ENCODE peak calls at places on chromosomes 7 and 10, in six cellular contexts. Y is IMR-90, N is cardiac muscle cell, X is fibroblast of lung, P is psoas muscle, O is uterus. E is an unnamed sample.

GRCh38 chr7:20352573-20353304 is 22.0 kb downstream of the ITGB8 start:
- DNase-seq in N (no peak), P (no peak), X (peak; percentile 76), O (no peak), Y (peak; percentile 31), E (no peak)

GRCh38 chr10:56593120-56593519 is 232.1 kb upstream of the ZWINT start:
- DNase-seq in O (no peak), N (no peak), X (no peak), P (no peak), Y (no peak), E (no peak)

GRCh38 chr7:4766666-4767530 is 8.5 kb upstream of the AP5Z1 start:
- DNase-seq in Y (no peak), N (no peak), X (no peak), P (no peak), O (peak; percentile 79), E (no peak)

GRCh38 chr7:3434611-3435010 is 133.6 kb downstream of the SDK1 start:
- DNase-seq in N (no peak), Y (no peak), P (no peak), O (no peak), X (no peak), E (no peak)

GRCh38 chr7:29642494-29643155 is 79.0 kb downstream of the PRR15 start:
- DNase-seq in X (peak; percentile 60), Y (no peak), N (no peak), P (no peak), O (peak; percentile 27), E (no peak)

GRCh38 chr7:77933394-77933793 is 134.8 kb downstream of the PHTF2 start:
- DNase-seq in Y (peak; percentile 60), X (peak; percentile 69), O (no peak), P (no peak), N (no peak), E (no peak)

GRCh38 chr7:47757946-47758371 is 176.0 kb upstream of the TNS3 start:
- DNase-seq in X (peak; percentile 92), O (peak; percentile 74), P (peak; percentile 81), N (no peak), Y (peak; percentile 73), E (no peak)

GRCh38 chr7:43639858-43640491 is 57.1 kb downstream of the STK17A start:
- DNase-seq in Y (peak; percentile 75), X (peak; percentile 93), P (no peak), N (peak; percentile 17), O (no peak), E (no peak)

GRCh38 chr10:85604884-85605283 is 761.7 kb downstream of the GRID1 start:
- DNase-seq in X (no peak), O (no peak), Y (no peak), N (no peak), P (no peak), E (no peak)

GRCh38 chr10:87546971-87547413 is 42.3 kb downstream of the MINPP1 start:
- DNase-seq in O (peak; percentile 40), Y (no peak), X (peak; percentile 20), P (no peak), N (no peak), E (no peak)

GRCh38 chr7:52634996-52635395 is 400.4 kb upstream of the POM121L12 start:
- DNase-seq in N (peak; percentile 28), Y (no peak), X (peak; percentile 63), P (no peak), O (no peak), E (no peak)

GRCh38 chr10:21524526-21525366 is 736 bp downstream of the SKIDA1 start:
- DNase-seq in X (peak; percentile 68), Y (peak; percentile 67), O (no peak), N (peak; percentile 45), P (no peak), E (no peak)

GRCh38 chr7:104231054-104232046 is 23.5 kb upstream of the ORC5 start:
- DNase-seq in P (no peak), O (peak; percentile 20), X (peak; percentile 39), N (peak; percentile 82), Y (peak; percentile 58), E (peak; percentile 7)

GRCh38 chr7:128530855-128531104 is 54.2 kb downstream of the METTL2B start:
- DNase-seq in N (no peak), P (no peak), Y (no peak), X (no peak), O (no peak), E (no peak)

GRCh38 chr10:27986831-27987230 is 12.0 kb downstream of the ODAD2 start:
- DNase-seq in P (no peak), Y (no peak), O (no peak), X (no peak), N (peak; percentile 6), E (no peak)

GRCh38 chr7:3095046-3095445 is 51.4 kb upstream of the CARD11 start:
- DNase-seq in N (no peak), P (no peak), O (no peak), Y (no peak), X (no peak), E (no peak)

GRCh38 chr7:103094102-103094501 is 19.2 kb downstream of the ARMC10 start:
- DNase-seq in Y (no peak), P (no peak), X (no peak), N (no peak), O (no peak), E (no peak)

GRCh38 chr7:155959894-155960293 is 147.6 kb upstream of the SHH start:
- DNase-seq in P (no peak), Y (no peak), O (no peak), X (peak; percentile 19), N (no peak), E (no peak)

GRCh38 chr7:16989883-16990413 is 108.2 kb upstream of the AGR3 start:
- DNase-seq in P (peak; percentile 57), X (peak; percentile 77), Y (peak; percentile 80), O (no peak), N (no peak), E (no peak)

GRCh38 chr10:66234872-66235271 is 691.0 kb upstream of the LRRTM3 start:
- DNase-seq in O (no peak), X (no peak), P (no peak), N (peak; percentile 4), Y (no peak), E (no peak)

GRCh38 chr7:47379629-47380324 is 202.1 kb downstream of the TNS3 start:
- DNase-seq in Y (peak; percentile 75), X (peak; percentile 87), N (peak; percentile 71), P (peak; percentile 69), O (peak; percentile 55), E (no peak)

GRCh38 chr7:3760696-3761095 is 459.6 kb downstream of the SDK1 start:
- DNase-seq in P (no peak), X (peak; percentile 4), Y (peak; percentile 16), N (no peak), O (no peak), E (no peak)

GRCh38 chr10:58384999-58385783 is at the start of gene TFAM:
- DNase-seq in X (peak; percentile 94), N (peak; percentile 96), O (peak; percentile 97), Y (peak; percentile 85), P (peak; percentile 98), E (peak; percentile 94)

GRCh38 chr10:133520193-133520738 is 6.9 kb upstream of the CYP2E1 start:
- DNase-seq in N (no peak), O (peak; percentile 56), P (peak; percentile 88), X (peak; percentile 33), Y (peak; percentile 30), E (peak; percentile 83)

GRCh38 chr10:31075434-31075833 is 43.8 kb upstream of the ZNF438 start:
- DNase-seq in P (no peak), O (no peak), N (no peak), X (peak; percentile 99), Y (peak; percentile 96), E (no peak)

GRCh38 chr10:71244638-71245419 is 32.5 kb downstream of the UNC5B start:
- DNase-seq in X (peak; percentile 76), N (no peak), P (peak; percentile 68), O (peak; percentile 69), Y (peak; percentile 93), E (no peak)

GRCh38 chr7:143492799-143493568 is 15.3 kb downstream of the TAS2R41 start:
- DNase-seq in X (peak; percentile 59), O (no peak), Y (peak; percentile 36), P (no peak), N (no peak), E (no peak)

GRCh38 chr7:143487566-143487965 is 9.9 kb downstream of the TAS2R41 start:
- DNase-seq in N (no peak), X (peak; percentile 20), Y (peak; percentile 62), O (no peak), P (peak; percentile 55), E (no peak)

GRCh38 chr7:143492043-143492471 is 14.4 kb downstream of the TAS2R41 start:
- DNase-seq in P (no peak), O (no peak), N (no peak), Y (peak; percentile 90), X (peak; percentile 80), E (no peak)

GRCh38 chr7:143493755-143494154 is 16.1 kb downstream of the TAS2R41 start:
- DNase-seq in P (no peak), O (no peak), Y (no peak), X (no peak), N (no peak), E (no peak)

DNA sequence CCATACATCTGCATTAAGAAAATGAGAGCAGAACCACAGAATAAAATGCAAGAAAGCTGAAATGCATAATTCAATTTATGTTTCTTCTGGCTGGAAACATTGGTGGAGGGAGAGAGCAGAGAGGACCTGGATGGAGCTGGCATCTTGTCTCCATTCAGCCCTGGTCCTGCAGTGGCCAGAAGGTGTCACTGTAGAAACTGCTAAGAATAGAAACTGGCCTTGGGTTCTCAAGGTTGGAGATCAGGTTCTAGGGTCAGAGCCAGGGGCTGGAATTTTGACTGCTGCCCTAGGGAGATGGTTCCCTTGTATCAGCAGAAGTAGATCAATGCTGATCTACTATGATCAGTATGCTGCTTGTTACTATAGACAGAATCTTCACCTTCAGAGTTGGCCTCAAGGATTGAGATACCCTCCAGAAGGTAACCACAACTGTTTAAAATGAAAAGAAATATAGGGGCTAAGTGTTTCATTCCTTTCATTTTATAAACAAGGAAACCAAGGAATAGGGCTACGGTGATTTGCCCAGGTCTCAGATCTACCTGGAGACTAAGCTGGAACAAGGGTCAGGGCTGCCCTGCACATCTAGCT is 13.1 kb downstream of the TAS2R41 start:
- DNase-seq in N (peak; percentile 13), Y (no peak), O (no peak), P (no peak), X (no peak), E (no peak)
- TF ChIP-seq CTCF in N (peak; percentile 72), Y (peak; percentile 45), O (no peak), P (peak; percentile 41), X (peak; percentile 46), E (peak; percentile 57)

DNA sequence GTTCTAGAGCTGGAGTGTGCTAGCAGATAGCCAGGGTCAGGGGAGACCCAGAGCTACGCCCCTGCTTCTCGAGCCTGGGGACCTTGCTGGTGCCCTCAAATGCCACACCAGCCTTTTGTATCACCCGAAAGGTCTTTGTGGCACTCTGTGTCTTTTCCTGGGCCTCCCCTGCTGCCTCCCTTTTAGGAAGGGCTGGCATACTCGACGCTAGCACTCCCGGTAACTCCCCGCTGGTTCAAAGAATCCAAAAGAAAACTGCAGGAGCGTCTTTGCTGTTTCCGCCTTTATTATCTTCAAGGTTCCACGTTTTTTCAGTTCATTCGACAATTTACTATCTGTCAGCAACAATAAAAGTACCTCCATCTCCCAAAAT is 36.3 kb downstream of the CTBP2 start:
- DNase-seq in X (no peak), N (no peak), O (no peak), Y (no peak), P (no peak), E (no peak)
- H3K27me3 ChIP-seq in X (no peaks in the 10 kb centered on the region), N (no peaks in the 10 kb centered on the region), O (no peaks in the 10 kb centered on the region), Y (no peaks in the 10 kb centered on the region), P (no peaks in the 10 kb centered on the region), E (no peaks in the 10 kb centered on the region)

GRCh38 chr7:151727579-151728285 is 149.2 kb downstream of the PRKAG2 start:
- DNase-seq in X (peak; percentile 97), P (peak; percentile 89), Y (peak; percentile 97), O (peak; percentile 92), N (no peak), E (peak; percentile 26)
- TF ChIP-seq CTCF in X (no peak), P (no peak), Y (peak; percentile 11), O (no peak), N (no peak), E (peak; percentile 24)

GRCh38 chr10:100436255-100436654 is 26.6 kb upstream of the WNT8B start:
- DNase-seq in P (no peak), O (no peak), Y (no peak), X (no peak), N (no peak), E (no peak)
- H3K27me3 ChIP-seq in P (no peaks in the 10 kb centered on the region), O (no peaks in the 10 kb centered on the region), Y (peaks cover 7% of the 10 kb centered on the region), X (no peaks in the 10 kb centered on the region), N (no peaks in the 10 kb centered on the region), E (no peaks in the 10 kb centered on the region)